ENCODE peak calls at places on chromosomes 1 and 21, in seven cellular contexts. F is GM04504; V is activated CD8-positive, alpha-beta memory T cell treated with anti-CD3 and anti-CD28 coated beads for 1 hour; A is A549; J is NCI-H226; N is AG04450; O is HCEC 1CT. P is an unnamed sample.

GRCh38 chr1:38044224-38045215 is 2.1 kb downstream of the POU3F1 start:
- DNase-seq in O (no peak), N (no peak), A (no peak), J (no peak), V (no peak), F (no peak), P (no peak)

GRCh38 chr21:14076143-14076806 is 134.5 kb downstream of the LIPI start:
- DNase-seq in O (no peak), V (no peak), N (no peak), A (no peak), F (no peak), J (no peak), P (no peak)

GRCh38 chr1:18643154-18644012 is 12.7 kb downstream of the PAX7 start:
- DNase-seq in A (no peak), N (no peak), F (no peak), V (no peak), J (peak; percentile 3), O (no peak), P (peak; percentile 28)

GRCh38 chr1:29706936-29707335 is 470.6 kb downstream of the PTPRU start:
- DNase-seq in O (no peak), A (peak; percentile 32), F (no peak), V (no peak), J (peak; percentile 7), N (no peak), P (no peak)

GRCh38 chr1:211334986-211335385 is 8.4 kb downstream of the TRAF5 start:
- DNase-seq in N (no peak), V (no peak), J (no peak), F (no peak), O (no peak), A (no peak), P (no peak)

GRCh38 chr1:89873757-89874156 is 52.9 kb downstream of the LRRC8D start:
- DNase-seq in F (peak; percentile 74), N (no peak), O (peak; percentile 81), V (no peak), A (no peak), J (peak; percentile 91), P (peak; percentile 42)

GRCh38 chr1:37667023-37667769 is 25.1 kb upstream of the CDCA8 start:
- DNase-seq in F (peak; percentile 74), A (no peak), V (no peak), O (no peak), J (no peak), N (no peak), P (no peak)

GRCh38 chr1:63987014-63987630 is 213.3 kb downstream of the ROR1 start:
- DNase-seq in O (peak; percentile 64), F (no peak), N (no peak), J (peak; percentile 50), V (no peak), A (no peak), P (no peak)

GRCh38 chr1:54287176-54287650 is 87.2 kb downstream of the MRPL37 start:
- DNase-seq in J (no peak), F (peak; percentile 76), O (no peak), N (no peak), A (no peak), V (peak; percentile 27), P (no peak)

GRCh38 chr1:228081578-228082259 is 789 bp upstream of the ARF1 start:
- DNase-seq in N (no peak), O (no peak), F (no peak), A (no peak), V (no peak), J (no peak), P (no peak)

GRCh38 chr1:151713874-151714273 is 2.7 kb downstream of the CELF3 start:
- DNase-seq in N (no peak), V (no peak), F (no peak), O (no peak), J (no peak), A (no peak), P (peak; percentile 49)

GRCh38 chr1:94925561-94926364 is 1.1 kb downstream of the CNN3 start:
- DNase-seq in N (peak; percentile 80), J (peak; percentile 91), A (peak; percentile 33), V (no peak), F (peak; percentile 60), O (peak; percentile 71), P (peak; percentile 77)

GRCh38 chr1:214044438-214045214 is 56.9 kb downstream of the PROX1 start:
- DNase-seq in N (no peak), F (no peak), J (no peak), A (no peak), O (no peak), V (no peak), P (no peak)

GRCh38 chr1:223765036-223765718 is 52.8 kb downstream of the CAPN2 start:
- DNase-seq in N (no peak), J (no peak), F (no peak), V (no peak), O (no peak), A (no peak), P (no peak)

GRCh38 chr1:228372183-228373003 is 34.2 kb downstream of the TRIM11 start:
- DNase-seq in A (no peak), N (no peak), O (no peak), F (no peak), J (peak; percentile 4), V (no peak), P (no peak)

GRCh38 chr1:10415211-10415930 is 14.9 kb upstream of the CENPS start:
- DNase-seq in F (no peak), O (peak; percentile 13), J (peak; percentile 60), A (peak; percentile 51), V (no peak), N (peak; percentile 76), P (peak; percentile 41)

GRCh38 chr1:108590947-108591346 is 31.0 kb downstream of the EEIG2 start:
- DNase-seq in N (peak; percentile 80), F (peak; percentile 89), J (peak; percentile 73), O (peak; percentile 96), V (no peak), A (peak; percentile 2), P (peak; percentile 27)

GRCh38 chr1:12549460-12550349 is 68.3 kb downstream of the DHRS3 start:
- DNase-seq in V (no peak), A (peak; percentile 80), F (peak; percentile 82), N (peak; percentile 93), J (peak; percentile 97), O (peak; percentile 84), P (peak; percentile 95)

GRCh38 chr1:79617777-79618176 is 611.2 kb upstream of the ADGRL4 start:
- DNase-seq in J (no peak), N (no peak), A (no peak), V (no peak), F (no peak), O (no peak), P (no peak)

GRCh38 chr1:168261390-168261789 is 19.3 kb upstream of the TBX19 start:
- DNase-seq in N (no peak), F (peak; percentile 43), J (peak; percentile 86), O (peak; percentile 41), V (no peak), A (no peak), P (peak; percentile 52)

GRCh38 chr1:234899041-234899787 is 229.4 kb downstream of the TOMM20 start:
- DNase-seq in J (no peak), N (no peak), O (peak; percentile 24), F (peak; percentile 36), V (no peak), A (no peak), P (peak; percentile 32)

GRCh38 chr1:203055983-203056382 is 29.7 kb downstream of the PPFIA4 start:
- DNase-seq in J (no peak), F (no peak), A (no peak), O (no peak), V (no peak), N (no peak), P (no peak)

GRCh38 chr1:16978589-16979474 is 1.6 kb downstream of the MFAP2 start:
- DNase-seq in A (no peak), V (no peak), O (no peak), F (peak; percentile 92), J (no peak), N (peak; percentile 82), P (no peak)

GRCh38 chr1:42334240-42335049 is 590 bp downstream of the FOXJ3 start:
- DNase-seq in F (peak; percentile 17), A (peak; percentile 53), V (no peak), O (peak; percentile 72), J (peak; percentile 58), N (no peak), P (peak; percentile 49)

GRCh38 chr21:42438316-42439205 is 34.9 kb downstream of the UBASH3A start:
- DNase-seq in F (no peak), J (no peak), O (no peak), V (no peak), N (no peak), A (no peak), P (no peak)

GRCh38 chr1:74673351-74674111 is at the start of gene ERICH3:
- DNase-seq in O (no peak), N (no peak), A (no peak), F (no peak), J (no peak), V (no peak), P (no peak)

GRCh38 chr1:165823552-165824268 is 3.7 kb upstream of the UCK2 start:
- DNase-seq in N (no peak), V (no peak), F (no peak), O (no peak), J (no peak), A (no peak), P (no peak)

GRCh38 chr1:21631944-21632887 is 36.9 kb downstream of the RAP1GAP start:
- DNase-seq in J (peak; percentile 16), O (no peak), F (no peak), A (no peak), V (no peak), N (no peak), P (no peak)

GRCh38 chr1:70385477-70385876 is 25.6 kb upstream of the CTH start:
- DNase-seq in F (no peak), N (no peak), O (no peak), J (no peak), A (no peak), V (no peak), P (no peak)

GRCh38 chr1:21647431-21648373 is 21.5 kb downstream of the RAP1GAP start:
- DNase-seq in O (peak; percentile 27), A (no peak), F (peak; percentile 24), J (peak; percentile 84), V (no peak), N (peak; percentile 30), P (no peak)

GRCh38 chr1:182637769-182638168 is 33.6 kb upstream of the RGS16 start:
- DNase-seq in A (no peak), N (no peak), F (no peak), O (no peak), V (no peak), J (no peak), P (no peak)

GRCh38 chr21:39529026-39529425 is 77.3 kb downstream of the SH3BGR start:
- DNase-seq in A (no peak), O (no peak), F (no peak), V (no peak), N (no peak), J (no peak), P (no peak)

GRCh38 chr1:86616433-86616832 is 69.6 kb downstream of the CLCA4 start:
- DNase-seq in V (no peak), N (no peak), F (no peak), A (no peak), O (no peak), J (no peak), P (no peak)

GRCh38 chr1:45512641-45513054 is 9.0 kb downstream of the PRDX1 start:
- DNase-seq in A (no peak), V (no peak), N (no peak), J (peak; percentile 45), F (no peak), O (peak; percentile 60), P (no peak)

GRCh38 chr1:211326528-211327340 is at the start of gene TRAF5:
- DNase-seq in O (peak; percentile 16), V (no peak), J (no peak), A (peak; percentile 37), N (no peak), F (peak; percentile 18), P (no peak)